ENCODE peak calls at places on chromosome 13, in four cellular contexts. Z is neural progenitor cell, K is hepatocyte, G is PC-3. T is an unnamed sample.

GRCh38 chr13:113176292-113176691 is 17.8 kb downstream of the PROZ start:
- DNase-seq in Z (no peak), K (no peak), G (no peak), T (no peak)

GRCh38 chr13:112835796-112836195 is 133.2 kb upstream of the MCF2L start:
- DNase-seq in Z (no peak), K (no peak), G (no peak), T (no peak)

GRCh38 chr13:113369881-113370280 is 6.0 kb upstream of the GRTP1 start:
- DNase-seq in Z (no peak), K (no peak), G (no peak), T (no peak)

GRCh38 chr13:96285729-96286128 is 195.8 kb downstream of the HS6ST3 start:
- DNase-seq in Z (no peak), K (no peak), G (no peak), T (no peak)

GRCh38 chr13:23671902-23672301 is 101.7 kb downstream of the TNFRSF19 start:
- DNase-seq in Z (no peak), K (no peak), G (peak; percentile 43), T (peak; percentile 48)

GRCh38 chr13:93305886-93306285 is 79.3 kb downstream of the GPC6 start:
- DNase-seq in Z (no peak), K (no peak), G (peak; percentile 9), T (peak; percentile 30)

GRCh38 chr13:49733181-49733951 is 42.1 kb upstream of the EBPL start:
- DNase-seq in Z (no peak), K (peak; percentile 22), G (no peak), T (peak; percentile 2)

GRCh38 chr13:28531956-28532225 is 37.0 kb upstream of the FLT1 start:
- DNase-seq in Z (no peak), K (no peak), G (no peak), T (no peak)

GRCh38 chr13:102400619-102401125 is 1.2 kb downstream of the FGF14 start:
- DNase-seq in Z (peak; percentile 47), K (no peak), G (no peak), T (peak; percentile 53)

GRCh38 chr13:29849731-29850212 is 645 bp downstream of the UBL3 start:
- DNase-seq in Z (peak; percentile 74), K (peak; percentile 82), G (peak; percentile 55), T (peak; percentile 91)

DNA sequence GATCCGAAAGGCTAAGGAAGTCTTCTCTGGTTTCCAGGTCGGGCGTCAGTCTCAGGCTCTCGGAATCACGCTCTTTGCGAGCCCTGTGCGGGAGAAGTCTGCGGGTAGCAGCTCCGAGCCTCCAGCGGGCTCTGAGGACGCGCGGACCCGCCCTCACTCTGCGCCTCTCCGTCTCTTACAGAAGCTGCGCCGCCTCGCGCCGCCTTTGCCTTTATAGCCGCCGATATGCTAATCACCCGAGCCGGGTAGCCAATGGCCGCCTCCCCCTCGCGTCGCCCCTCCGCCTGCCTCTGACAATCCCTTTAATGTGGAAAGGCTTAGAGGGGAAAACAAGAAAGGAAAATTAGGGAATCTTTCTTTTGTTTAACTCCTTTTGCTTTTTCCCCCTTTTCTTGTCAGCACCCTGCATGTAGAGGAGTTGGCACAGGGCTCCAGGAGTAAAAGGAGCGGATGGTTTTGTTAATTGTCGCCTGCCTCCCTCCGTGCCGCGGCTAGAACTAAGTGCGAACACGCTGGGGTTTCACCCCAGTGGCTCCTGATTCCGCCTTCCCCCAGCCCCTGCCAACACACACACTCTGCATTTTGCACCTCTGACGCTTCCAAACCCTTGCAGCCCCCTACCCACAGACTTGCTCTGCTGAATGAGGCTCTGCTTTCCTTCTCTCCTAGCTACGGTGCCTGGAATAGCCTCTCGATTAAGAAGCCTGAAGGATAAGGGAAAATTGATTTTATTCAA is at the start of gene PCDH8:
- DNase-seq in Z (peak; percentile 96), K (peak; percentile 57), G (no peak), T (peak; percentile 6)
- TF ChIP-seq EZH2phosphoT487 in Z (no peak), K (no peak), G (no peak), T (no peak)

GRCh38 chr13:110293037-110293436 is 13.9 kb downstream of the COL4A1 start:
- DNase-seq in Z (no peak), K (no peak), G (no peak), T (no peak)
- H3K4me2 ChIP-seq in Z (no peak overlapping the region), K (no peak overlapping the region), G (no peak overlapping the region), T (no peak overlapping the region)

GRCh38 chr13:46562581-46562980 is 9.6 kb downstream of the LRCH1 start:
- DNase-seq in Z (no peak), K (no peak), G (no peak), T (no peak)

GRCh38 chr13:46561691-46562090 is 8.7 kb downstream of the LRCH1 start:
- DNase-seq in Z (no peak), K (no peak), G (no peak), T (no peak)

GRCh38 chr13:46562152-46562551 is 9.2 kb downstream of the LRCH1 start:
- DNase-seq in Z (no peak), K (no peak), G (no peak), T (no peak)

GRCh38 chr13:46556380-46556779 is 3.4 kb downstream of the LRCH1 start:
- DNase-seq in Z (no peak), K (no peak), G (no peak), T (no peak)

DNA sequence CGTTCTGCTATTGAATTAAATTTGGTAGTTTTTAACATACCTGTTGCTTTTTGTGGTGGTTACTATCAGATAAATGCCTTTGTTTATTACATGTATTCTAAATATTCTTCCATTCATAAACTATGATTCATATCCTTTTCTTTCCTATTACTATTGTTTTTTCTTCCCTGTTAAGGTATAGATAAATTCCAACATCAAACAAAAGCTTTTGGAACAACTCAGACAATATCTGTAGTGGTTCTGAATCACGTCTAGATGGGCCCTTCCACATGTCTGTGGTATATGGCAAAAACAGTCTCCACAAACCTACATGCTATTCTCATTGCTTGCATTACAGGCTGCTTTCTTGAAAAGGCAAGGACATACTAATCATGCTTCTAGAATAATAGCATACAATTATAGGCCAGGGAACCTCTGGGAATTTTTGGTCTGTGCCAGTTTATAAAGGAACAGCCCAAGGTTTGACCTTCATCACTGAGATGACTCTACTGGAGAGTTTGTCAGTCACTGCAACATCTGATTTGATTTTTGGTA is 6.4 kb downstream of the LRCH1 start:
- DNase-seq in Z (no peak), K (no peak), G (no peak), T (peak; percentile 16)
- TF ChIP-seq EZH2phosphoT487 in Z (no peak), K (no peak), G (no peak), T (no peak)

DNA sequence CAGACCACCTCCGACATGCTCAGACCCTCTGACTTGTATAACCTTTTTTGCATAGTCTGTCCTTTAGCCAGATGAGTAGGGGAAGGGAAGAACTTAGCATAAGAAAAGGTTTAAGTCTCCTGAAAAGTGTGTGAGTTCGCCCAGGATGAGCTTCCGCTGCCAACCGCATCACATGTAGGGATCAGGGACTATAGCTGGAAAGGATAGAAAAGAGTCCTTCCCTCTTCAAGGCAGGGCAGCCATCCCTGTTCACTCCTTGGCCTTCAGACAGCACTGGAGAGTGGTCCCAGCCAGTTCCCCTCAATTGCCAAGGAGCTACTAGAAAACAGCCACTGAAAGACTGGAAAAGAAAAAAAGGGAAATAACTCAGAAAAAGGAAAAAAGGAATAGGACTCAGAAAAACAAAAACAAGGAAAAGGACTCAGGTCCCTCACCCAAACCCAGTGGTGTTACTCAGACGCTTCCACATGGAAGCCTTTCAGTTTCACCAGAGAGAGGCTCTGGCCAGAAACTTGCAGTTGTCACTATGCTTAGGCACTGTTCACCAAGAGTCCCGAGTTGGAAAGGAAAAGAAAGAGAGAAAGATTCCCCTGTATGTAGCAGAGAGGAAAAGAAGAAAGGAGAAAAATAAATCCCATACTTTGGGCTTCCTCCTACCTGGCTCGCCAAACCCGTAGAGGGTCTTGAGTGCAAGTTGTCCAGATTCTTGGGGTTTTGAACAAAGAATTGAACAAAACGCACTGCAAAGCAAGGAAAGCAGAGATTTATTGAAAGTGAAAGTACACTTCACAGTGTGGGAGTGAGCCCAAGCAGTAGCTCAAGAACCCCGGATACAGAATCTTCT is 5.6 kb upstream of the TM9SF2 start:
- DNase-seq in Z (no peak), K (no peak), G (no peak), T (peak; percentile 56)
- H3K4me2 ChIP-seq in Z (no peak overlapping the region), K (peak overlapping the region; percentile 60), G (peak overlapping the region; percentile 39), T (peak overlapping the region; percentile 84)

GRCh38 chr13:107138987-107139386 is 571.0 kb upstream of the ARGLU1 start:
- DNase-seq in Z (no peak), K (no peak), G (no peak), T (no peak)

GRCh38 chr13:107138468-107138867 is 570.5 kb upstream of the ARGLU1 start:
- DNase-seq in Z (peak; percentile 42), K (no peak), G (no peak), T (no peak)

GRCh38 chr13:107141767-107142166 is 573.8 kb upstream of the ARGLU1 start:
- DNase-seq in Z (no peak), K (no peak), G (no peak), T (no peak)

DNA sequence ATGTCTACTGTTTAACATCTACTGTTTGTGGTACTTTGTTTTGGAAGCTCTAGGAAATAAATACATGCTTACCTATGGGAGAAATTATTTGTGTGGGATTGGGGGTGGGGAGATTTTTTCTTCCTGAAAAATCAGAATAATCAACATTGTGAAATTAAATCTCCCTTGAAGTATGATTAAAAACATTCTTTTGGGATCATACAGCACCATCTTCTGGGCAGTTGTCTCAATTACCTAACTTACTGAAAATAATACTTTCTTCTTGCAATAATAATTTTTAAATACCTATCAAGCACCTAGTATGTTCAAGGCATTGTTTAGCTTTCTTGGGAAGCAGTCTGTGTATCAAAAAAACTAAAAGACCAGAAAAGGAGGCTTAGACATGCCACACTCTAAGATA is 576.5 kb upstream of the ARGLU1 start:
- DNase-seq in Z (no peak), K (no peak), G (peak; percentile 12), T (peak; percentile 22)
- TF ChIP-seq EZH2phosphoT487 in Z (no peak), K (no peak), G (no peak), T (no peak)

DNA sequence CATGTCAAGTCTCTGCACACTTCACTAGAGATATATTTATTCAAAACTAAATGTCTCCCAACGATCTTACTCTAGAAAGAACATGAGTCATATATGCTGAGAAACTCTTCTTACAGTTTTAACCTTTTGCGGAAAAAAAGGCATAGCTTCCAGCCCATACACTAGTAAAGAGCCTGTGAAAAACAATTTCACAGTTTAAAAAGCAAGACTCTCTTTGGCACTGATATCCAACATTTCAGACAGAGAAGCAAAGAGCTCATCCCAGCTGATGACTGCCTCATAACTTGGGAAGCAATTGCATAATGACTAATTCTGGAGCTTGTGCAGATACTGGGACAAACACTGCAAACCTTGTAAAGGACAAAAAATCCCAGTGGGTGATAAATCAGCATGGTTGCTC is 88.0 kb downstream of the ENOX1 start:
- DNase-seq in Z (no peak), K (peak; percentile 14), G (no peak), T (peak; percentile 69)
- H3K4me2 ChIP-seq in Z (no peak overlapping the region), K (no peak overlapping the region), G (no peak overlapping the region), T (peak overlapping the region; percentile 38)

DNA sequence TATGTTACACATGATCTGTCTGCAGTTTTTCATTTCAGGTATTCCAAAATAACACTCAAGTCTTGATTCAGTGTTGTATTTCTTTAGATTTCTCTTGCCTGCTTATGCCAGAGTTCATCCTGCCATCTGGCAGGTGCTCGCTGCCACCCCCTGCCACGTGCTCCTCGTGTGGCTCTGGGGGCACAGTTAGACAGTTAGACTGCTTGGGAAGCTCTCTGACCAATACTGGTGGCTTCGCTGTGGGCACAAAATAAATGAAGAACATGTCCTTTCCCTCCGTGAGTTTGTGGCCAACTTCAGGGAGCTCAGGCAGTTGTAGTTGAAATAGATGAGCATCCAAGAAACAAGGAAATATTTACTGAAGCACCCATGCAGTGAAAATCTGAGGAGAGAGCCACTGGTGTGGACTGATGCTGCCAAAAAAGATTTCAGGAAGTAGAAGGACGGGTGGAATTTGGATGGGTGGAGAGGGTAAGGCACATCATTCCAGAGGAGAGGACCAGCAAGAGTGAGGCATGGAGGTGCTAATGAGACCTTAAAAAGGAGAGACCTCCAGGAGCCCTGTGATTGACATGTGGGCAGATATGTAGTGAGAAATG is 37.5 kb upstream of the GPR183 start:
- DNase-seq in Z (no peak), K (no peak), G (no peak), T (no peak)
- TF ChIP-seq EZH2phosphoT487 in Z (no peak), K (no peak), G (no peak), T (no peak)

GRCh38 chr13:35917252-35917941 is 213.8 kb downstream of the DCLK1 start:
- DNase-seq in Z (no peak), K (no peak), G (no peak), T (no peak)
- H3K4me2 ChIP-seq in Z (peak overlapping the region; percentile 22), K (peak overlapping the region; percentile 52), G (no peak overlapping the region), T (peak overlapping the region; percentile 69)

T was measured in GM23248.